ENCODE peak calls at places on chromosomes 4 and X, in four cellular contexts. H is cardiac muscle cell, G is foreskin fibroblast, J is HFFc6. L is an unnamed sample.

GRCh38 chr4:56976878-56977320 is 507 bp downstream of the NOA1 start:
- DNase-seq in G (peak), J (no peak), H (no peak), L (no peak)

GRCh38 chr4:115671581-115671980 is 558.2 kb upstream of the NDST4 start:
- DNase-seq in J (no peak), G (no peak), H (no peak), L (no peak)

GRCh38 chrX:31652651-31653050 is 580.8 kb upstream of the FTHL17 start:
- DNase-seq in H (no peak), G (no peak), J (no peak), L (no peak)

GRCh38 chrX:102784550-102784949 is 64.0 kb downstream of the GPRASP3 start:
- DNase-seq in H (no peak), G (no peak), J (no peak), L (no peak)

GRCh38 chr4:81528200-81528599 is 56.5 kb upstream of the RASGEF1B start:
- DNase-seq in G (no peak), H (no peak), J (no peak), L (no peak)

GRCh38 chr4:184434021-184434420 is 40.3 kb downstream of the IRF2 start:
- DNase-seq in H (no peak), J (no peak), G (no peak), L (no peak)

GRCh38 chrX:83819304-83819703 is 41.6 kb upstream of the CYLC1 start:
- DNase-seq in H (no peak), G (no peak), J (no peak), L (no peak)

GRCh38 chr4:82687531-82687930 is 111.1 kb downstream of the SCD5 start:
- DNase-seq in G (no peak), H (no peak), J (no peak), L (no peak)

GRCh38 chr4:992297-993110 is 700 bp downstream of the SLC26A1 start:
- DNase-seq in H (no peak), J (no peak), G (no peak), L (no peak)

GRCh38 chr4:159455675-159456235 is 352.9 kb downstream of the RAPGEF2 start:
- DNase-seq in J (peak), H (peak), G (no peak), L (no peak)

GRCh38 chr4:174689618-174690017 is 139.4 kb downstream of the GLRA3 start:
- DNase-seq in J (no peak), H (no peak), G (no peak), L (no peak)

GRCh38 chr4:166735553-166735952 is 498.7 kb downstream of the SPOCK3 start:
- DNase-seq in J (no peak), H (no peak), G (no peak), L (no peak)

GRCh38 chr4:161680146-161680545 is 483.7 kb downstream of the FSTL5 start:
- DNase-seq in H (no peak), G (peak), J (no peak), L (no peak)

GRCh38 chr4:54322817-54323417 is 93.8 kb downstream of the PDGFRA start:
- DNase-seq in J (peak), G (peak), H (peak), L (peak)

DNA sequence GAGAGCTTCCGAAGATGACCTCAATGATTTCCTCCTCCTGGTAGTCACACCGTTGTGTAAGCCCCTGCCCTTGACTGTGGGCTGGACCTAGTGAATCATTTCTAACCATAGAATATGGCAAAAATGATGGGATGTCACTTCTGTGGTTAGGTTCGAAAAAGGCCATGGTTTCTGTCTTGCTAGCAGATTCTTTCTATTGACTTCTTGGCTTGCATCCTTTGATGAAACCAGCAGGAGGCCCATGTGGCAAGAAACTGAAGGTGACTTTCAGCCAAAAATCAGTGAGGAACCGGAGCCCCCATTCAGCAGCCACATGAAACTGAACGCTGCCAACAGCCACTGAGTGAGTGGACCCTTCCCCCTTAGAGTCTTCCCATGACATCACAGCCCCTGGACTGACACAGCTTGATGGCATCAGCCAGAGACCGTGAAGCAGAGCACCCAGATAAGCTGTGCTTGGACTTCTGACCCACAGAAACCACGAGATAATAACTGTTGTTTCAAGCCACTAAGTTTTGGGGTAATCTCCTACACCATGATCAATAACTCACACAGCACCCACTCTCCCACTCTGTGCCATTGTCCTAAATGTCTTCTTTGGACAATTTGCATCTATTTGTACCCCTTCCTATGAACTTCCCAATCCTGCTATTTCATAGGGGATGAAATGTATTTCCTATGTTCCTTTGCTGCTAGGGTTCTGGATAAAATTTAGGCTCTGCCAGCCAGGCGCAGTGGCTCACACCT is 148.0 kb upstream of the STX18 start:
- DNase-seq in G (no peak), J (no peak), H (no peak), L (no peak)
- TF ChIP-seq CTCF in G (peak), J (peak), H (no peak), L (no peak)

DNA sequence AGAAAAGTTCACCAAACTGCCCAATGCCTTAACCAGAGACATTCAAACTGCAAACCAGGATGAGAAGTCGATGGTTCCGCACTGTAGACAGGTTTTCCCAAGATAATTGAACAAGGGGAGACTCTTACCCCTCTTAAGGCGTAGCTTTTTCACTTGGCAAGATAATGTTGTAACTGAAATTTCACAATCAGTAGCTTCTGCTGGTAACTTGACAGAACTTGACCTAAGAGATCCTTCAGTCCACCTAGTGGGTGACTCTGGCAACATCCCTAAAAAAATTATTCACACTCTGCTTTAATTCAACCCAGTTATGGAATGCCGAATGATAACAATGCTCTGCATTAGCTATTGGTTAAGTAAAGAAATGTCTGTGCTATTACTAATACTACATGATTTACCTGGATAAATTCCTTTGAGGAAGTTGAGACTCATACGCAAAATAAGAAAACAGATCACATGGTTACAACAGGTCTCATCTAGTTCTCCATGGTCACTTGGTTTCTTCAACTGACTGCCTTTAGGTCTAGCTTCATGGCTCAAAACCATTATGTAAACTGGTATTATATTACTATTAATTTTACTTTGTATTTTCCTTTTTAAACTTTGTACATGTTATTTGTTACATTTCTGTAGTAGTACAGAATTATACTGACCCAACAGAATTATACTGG is 9.1 kb downstream of the ELF2 start:
- DNase-seq in J (peak), G (peak), H (peak), L (no peak)
- TF ChIP-seq CTCF in J (peak), G (peak), H (peak), L (peak)

DNA sequence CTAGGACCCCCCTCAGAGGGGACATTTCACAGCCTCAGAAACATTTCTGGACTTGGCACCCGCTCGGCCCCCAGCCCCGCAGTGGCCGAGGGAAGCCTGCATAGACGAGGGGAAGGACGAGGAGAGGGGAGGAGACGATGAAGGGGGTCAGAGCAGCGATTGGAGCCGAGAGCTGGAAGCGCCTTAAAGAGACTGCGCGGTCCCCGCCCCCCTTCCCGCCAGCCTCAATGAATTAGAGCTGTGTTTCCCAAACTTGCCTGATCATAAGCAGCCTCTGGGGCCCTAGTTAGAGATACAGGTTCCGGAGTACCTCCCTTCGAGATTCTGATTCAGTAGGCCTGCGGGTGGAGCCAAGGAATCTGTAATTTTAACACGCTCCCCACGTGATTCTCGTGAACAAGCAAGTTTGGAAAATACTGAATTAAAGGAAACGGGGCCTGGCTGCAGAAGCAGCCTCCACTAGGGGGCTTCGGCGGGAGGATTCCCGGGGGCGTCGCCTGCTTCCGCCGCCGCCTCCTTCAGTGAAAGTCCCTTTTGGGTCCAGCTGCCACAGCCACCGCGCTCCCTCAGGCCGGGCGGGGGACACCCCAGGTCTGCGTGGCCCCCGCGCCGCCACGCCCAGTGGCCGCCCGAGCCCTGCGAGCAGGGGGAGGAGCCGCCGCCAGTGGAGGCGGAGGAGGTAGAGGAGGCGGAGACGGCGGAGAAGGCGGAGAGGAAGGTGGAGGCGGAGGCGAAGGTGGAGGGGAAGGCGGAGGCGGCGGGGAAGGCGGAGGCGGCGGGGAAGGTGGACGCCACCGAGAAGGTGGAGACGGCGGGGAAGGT is at the start of gene USP27X:
- DNase-seq in G (peak), H (peak), J (peak), L (peak)
- TF ChIP-seq CTCF in G (peak), H (peak), J (peak), L (peak)

GRCh38 chr4:145101091-145101490 is 3.0 kb downstream of the ABCE1 start:
- DNase-seq in G (no peak), J (no peak), H (peak), L (no peak)

GRCh38 chr4:145099653-145100052 is 1.5 kb downstream of the ABCE1 start:
- DNase-seq in G (no peak), H (peak), J (no peak), L (no peak)

GRCh38 chr4:145097331-145097820 is 620 bp downstream of the ANAPC10 start:
- DNase-seq in H (no peak), J (no peak), G (no peak), L (no peak)

GRCh38 chr4:145098675-145099037 is 545 bp downstream of the ABCE1 start:
- DNase-seq in J (peak), G (peak), H (peak), L (no peak)

DNA sequence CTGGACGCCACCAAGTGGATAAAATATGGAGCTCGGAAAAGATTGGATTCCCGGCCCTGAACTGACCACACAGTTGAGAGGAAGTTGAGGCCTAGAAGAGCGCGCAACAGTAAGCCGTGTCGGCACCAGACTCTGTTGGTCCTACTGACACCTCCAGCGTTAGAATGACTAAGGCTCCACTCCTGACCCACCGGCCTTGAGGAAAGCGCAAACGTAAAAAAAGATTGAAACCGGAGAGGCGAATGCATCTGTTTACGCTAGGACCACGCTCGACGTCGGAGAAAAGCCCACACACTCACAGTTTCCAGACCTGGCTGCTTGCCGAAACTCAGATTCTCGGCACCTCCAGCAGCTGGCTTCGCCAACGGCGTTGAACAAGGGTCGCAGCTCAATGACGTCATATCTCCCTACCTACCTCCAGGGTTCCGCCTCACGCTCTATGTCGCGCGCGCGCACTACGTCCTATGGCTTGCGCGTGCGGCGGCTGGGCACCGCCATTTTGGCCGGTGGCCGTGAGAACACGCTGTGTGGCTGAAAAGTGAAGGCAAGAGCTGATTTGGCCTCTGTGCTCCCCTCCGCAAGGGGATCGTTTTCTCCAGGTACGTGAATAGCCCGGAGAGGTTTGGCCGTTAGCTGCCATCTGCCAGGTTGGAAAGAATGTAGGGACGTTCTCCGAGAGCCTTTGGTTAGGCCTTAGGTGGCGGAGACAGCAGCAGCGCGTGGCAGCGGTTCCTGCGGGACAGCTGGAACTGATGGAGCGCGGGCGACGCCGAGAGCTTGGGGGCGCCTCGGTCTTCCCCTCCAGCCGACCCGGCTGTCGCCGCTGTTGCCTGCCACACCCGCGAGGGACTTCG is at the start of the genes ABCE1 and ANAPC10:
- DNase-seq in H (peak), G (peak), J (peak), L (peak)
- TF ChIP-seq CTCF in H (peak), G (peak), J (peak), L (peak)

GRCh38 chrX:25968920-25969319 is 169.2 kb upstream of the MAGEB18 start:
- DNase-seq in G (no peak), J (no peak), H (peak), L (no peak)
- TF ChIP-seq CTCF in G (no peak), J (no peak), H (peak), L (peak)

DNA sequence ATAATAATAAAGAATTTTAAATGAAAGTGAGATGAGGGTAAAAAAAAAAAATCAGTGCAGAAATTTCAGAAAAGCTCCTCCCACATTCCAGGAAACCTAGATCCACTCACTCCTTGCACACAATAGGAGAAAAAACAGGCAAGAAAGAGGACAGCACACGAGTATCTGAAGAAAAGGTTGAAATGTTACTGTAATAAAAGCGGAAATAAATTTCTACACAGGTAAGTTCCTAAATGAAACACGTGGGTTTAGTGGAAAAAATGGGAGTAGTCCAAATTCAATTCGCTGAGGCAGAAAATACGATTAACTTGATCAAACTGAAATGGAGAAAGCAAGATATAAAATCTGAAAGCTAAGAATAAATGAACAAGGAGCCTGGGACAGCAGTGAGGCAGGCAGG is 2.0 kb upstream of the ACE2 start:
- DNase-seq in H (no peak), J (no peak), G (no peak), L (no peak)
- TF ChIP-seq CTCF in H (no peak), J (no peak), G (no peak), L (no peak)

GRCh38 chr4:109877400-109877799 is 29.5 kb downstream of the LRIT3 start:
- DNase-seq in J (no peak), H (no peak), G (no peak), L (no peak)
- TF ChIP-seq CTCF in J (no peak), H (no peak), G (no peak), L (no peak)

GRCh38 chr4:148874331-148874730 is 432.1 kb upstream of the NR3C2 start:
- DNase-seq in J (no peak), G (no peak), H (no peak), L (no peak)
- TF ChIP-seq CTCF in J (no peak), G (no peak), H (no peak), L (no peak)